ENCODE peak calls at places on chromosomes 7 and 10, in five cellular contexts. One of them, this sample, is unnamed.

GRCh38 chr7:112995091-112995824 is 91.4 kb downstream of the GPR85 start:
- DNase-seq in right atrium auricular region: no peak
- DNase-seq in HCT116: no peak
- DNase-seq in CD8-positive, alpha-beta memory T cell: no peak
- DNase-seq in breast epithelium: no peak
- DNase-seq in this sample: no peak

GRCh38 chr7:106246941-106247826 is 37.6 kb downstream of the NAMPT start:
- DNase-seq in right atrium auricular region: no peak
- DNase-seq in CD8-positive, alpha-beta memory T cell: no peak
- DNase-seq in breast epithelium: no peak
- DNase-seq in HCT116: no peak
- DNase-seq in this sample: no peak

GRCh38 chr10:43140414-43140813 is 2.2 kb downstream of the CSGALNACT2 start:
- DNase-seq in breast epithelium: no peak
- DNase-seq in HCT116: no peak
- DNase-seq in CD8-positive, alpha-beta memory T cell: peak; percentile 50
- DNase-seq in right atrium auricular region: no peak
- DNase-seq in this sample: peak; percentile 95

GRCh38 chr10:27433976-27434375 is 70.1 kb upstream of the RAB18 start:
- DNase-seq in breast epithelium: no peak
- DNase-seq in right atrium auricular region: no peak
- DNase-seq in HCT116: no peak
- DNase-seq in CD8-positive, alpha-beta memory T cell: no peak
- DNase-seq in this sample: no peak

GRCh38 chr7:102836206-102836938 is 76.4 kb upstream of the LRRC17 start:
- DNase-seq in HCT116: peak; percentile 24
- DNase-seq in CD8-positive, alpha-beta memory T cell: no peak
- DNase-seq in breast epithelium: no peak
- DNase-seq in right atrium auricular region: no peak
- DNase-seq in this sample: no peak

GRCh38 chr10:87094373-87095240 is at the start of the genes GLUD1 and SHLD2:
- DNase-seq in HCT116: peak; percentile 87
- DNase-seq in right atrium auricular region: peak; percentile 91
- DNase-seq in breast epithelium: peak; percentile 87
- DNase-seq in CD8-positive, alpha-beta memory T cell: peak; percentile 86
- DNase-seq in this sample: peak; percentile 48

GRCh38 chr7:55155351-55156117 is 136.7 kb downstream of the EGFR start:
- DNase-seq in HCT116: no peak
- DNase-seq in right atrium auricular region: no peak
- DNase-seq in CD8-positive, alpha-beta memory T cell: no peak
- DNase-seq in breast epithelium: no peak
- DNase-seq in this sample: no peak

GRCh38 chr10:31677198-31678138 is 251.2 kb downstream of the ARHGAP12 start:
- DNase-seq in right atrium auricular region: no peak
- DNase-seq in breast epithelium: no peak
- DNase-seq in HCT116: no peak
- DNase-seq in CD8-positive, alpha-beta memory T cell: no peak
- DNase-seq in this sample: no peak

GRCh38 chr10:122490786-122491680 is 29.7 kb downstream of the HTRA1 start:
- DNase-seq in right atrium auricular region: no peak
- DNase-seq in CD8-positive, alpha-beta memory T cell: peak; percentile 18
- DNase-seq in HCT116: no peak
- DNase-seq in breast epithelium: peak; percentile 92
- DNase-seq in this sample: peak; percentile 54

GRCh38 chr7:86257894-86258293 is 385.8 kb upstream of the GRM3 start:
- DNase-seq in breast epithelium: no peak
- DNase-seq in HCT116: no peak
- DNase-seq in CD8-positive, alpha-beta memory T cell: no peak
- DNase-seq in right atrium auricular region: no peak
- DNase-seq in this sample: no peak

GRCh38 chr7:9698375-9698774 is 1265.0 kb downstream of the NXPH1 start:
- DNase-seq in breast epithelium: no peak
- DNase-seq in HCT116: no peak
- DNase-seq in CD8-positive, alpha-beta memory T cell: no peak
- DNase-seq in right atrium auricular region: no peak
- DNase-seq in this sample: no peak

GRCh38 chr7:44432381-44432977 is 58.0 kb downstream of the NUDCD3 start:
- DNase-seq in right atrium auricular region: no peak
- DNase-seq in CD8-positive, alpha-beta memory T cell: no peak
- DNase-seq in breast epithelium: no peak
- DNase-seq in HCT116: no peak
- DNase-seq in this sample: no peak

GRCh38 chr10:64210211-64210610 is 689.0 kb downstream of the REEP3 start:
- DNase-seq in breast epithelium: no peak
- DNase-seq in right atrium auricular region: no peak
- DNase-seq in CD8-positive, alpha-beta memory T cell: no peak
- DNase-seq in HCT116: no peak
- DNase-seq in this sample: no peak

GRCh38 chr10:32971536-32972091 is 13.6 kb upstream of the ITGB1 start:
- DNase-seq in CD8-positive, alpha-beta memory T cell: no peak
- DNase-seq in breast epithelium: no peak
- DNase-seq in right atrium auricular region: no peak
- DNase-seq in HCT116: no peak
- DNase-seq in this sample: no peak

GRCh38 chr10:576130-576465 is 113.4 kb downstream of the DIP2C start:
- DNase-seq in HCT116: no peak
- DNase-seq in breast epithelium: no peak
- DNase-seq in right atrium auricular region: peak; percentile 67
- DNase-seq in CD8-positive, alpha-beta memory T cell: no peak
- DNase-seq in this sample: peak; percentile 22

GRCh38 chr10:35584946-35585345 is 20.2 kb upstream of the GJD4 start:
- DNase-seq in CD8-positive, alpha-beta memory T cell: no peak
- DNase-seq in right atrium auricular region: no peak
- DNase-seq in breast epithelium: no peak
- DNase-seq in HCT116: no peak
- DNase-seq in this sample: no peak

GRCh38 chr10:44383749-44384600 is 922 bp downstream of the CXCL12 start:
- DNase-seq in breast epithelium: no peak
- DNase-seq in HCT116: no peak
- DNase-seq in CD8-positive, alpha-beta memory T cell: no peak
- DNase-seq in right atrium auricular region: peak; percentile 58
- DNase-seq in this sample: no peak

DNA sequence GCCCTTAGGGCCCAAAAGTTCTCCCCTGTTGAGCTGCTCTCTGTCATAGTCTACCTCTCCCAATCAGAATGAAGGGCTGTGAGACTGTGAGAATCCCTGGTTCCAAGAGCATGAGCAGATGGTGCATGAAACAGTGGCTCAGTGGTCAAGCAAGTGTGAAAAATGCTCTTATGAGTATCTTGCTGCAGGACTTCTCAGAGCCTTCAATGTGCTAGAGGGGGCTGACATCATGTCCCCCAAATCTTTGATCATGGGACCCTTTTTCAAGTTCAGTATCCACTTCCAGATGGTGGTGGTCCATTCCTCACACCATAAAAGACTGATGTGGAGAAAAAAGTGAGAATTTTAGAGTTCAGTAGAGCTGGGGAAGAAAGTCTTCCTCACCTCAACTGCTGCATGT is 265.3 kb upstream of the HABP2 start:
- DNase-seq in CD8-positive, alpha-beta memory T cell: no peak
- DNase-seq in HCT116: no peak
- DNase-seq in right atrium auricular region: no peak
- DNase-seq in breast epithelium: no peak
- DNase-seq in this sample: no peak
- H3K27ac ChIP-seq in CD8-positive, alpha-beta memory T cell: no peak overlapping the region
- H3K27ac ChIP-seq in HCT116: no peak overlapping the region
- H3K27ac ChIP-seq in right atrium auricular region: no peak overlapping the region
- H3K27ac ChIP-seq in breast epithelium: no peak overlapping the region
- H3K27ac ChIP-seq in this sample: no peak overlapping the region

GRCh38 chr10:94622666-94623205 is 60.8 kb upstream of the CYP2C18 start:
- DNase-seq in CD8-positive, alpha-beta memory T cell: no peak
- DNase-seq in breast epithelium: no peak
- DNase-seq in HCT116: no peak
- DNase-seq in right atrium auricular region: no peak
- DNase-seq in this sample: no peak

GRCh38 chr10:94627511-94627910 is 56.0 kb upstream of the CYP2C18 start:
- DNase-seq in HCT116: no peak
- DNase-seq in right atrium auricular region: no peak
- DNase-seq in breast epithelium: no peak
- DNase-seq in CD8-positive, alpha-beta memory T cell: no peak
- DNase-seq in this sample: no peak

GRCh38 chr10:94623572-94623971 is 60.0 kb upstream of the CYP2C18 start:
- DNase-seq in breast epithelium: no peak
- DNase-seq in HCT116: no peak
- DNase-seq in CD8-positive, alpha-beta memory T cell: no peak
- DNase-seq in right atrium auricular region: no peak
- DNase-seq in this sample: no peak

GRCh38 chr10:94630017-94630688 is 53.4 kb upstream of the CYP2C18 start:
- DNase-seq in HCT116: peak; percentile 24
- DNase-seq in right atrium auricular region: no peak
- DNase-seq in CD8-positive, alpha-beta memory T cell: no peak
- DNase-seq in breast epithelium: no peak
- DNase-seq in this sample: no peak

DNA sequence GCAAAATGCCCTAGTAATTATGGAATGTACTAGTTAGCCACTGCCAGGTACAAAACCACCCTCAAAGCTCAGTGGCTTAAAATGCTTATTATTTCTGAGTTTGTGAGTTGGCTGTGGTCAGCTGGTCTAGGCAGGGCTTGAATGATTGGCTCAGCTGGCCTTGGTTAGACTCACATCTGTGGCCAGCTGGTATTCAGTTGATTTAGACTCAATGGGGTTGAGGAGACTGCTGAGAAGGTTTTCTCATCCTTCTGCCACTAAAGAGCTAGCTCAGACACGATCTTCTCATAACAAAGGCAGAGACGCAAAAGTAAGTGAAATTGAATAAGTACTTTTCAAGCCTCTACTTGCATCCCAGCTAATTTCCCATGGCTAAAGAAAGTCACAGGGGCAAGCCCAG is 57.1 kb upstream of the CYP2C18 start:
- DNase-seq in HCT116: no peak
- DNase-seq in CD8-positive, alpha-beta memory T cell: no peak
- DNase-seq in breast epithelium: no peak
- DNase-seq in right atrium auricular region: no peak
- DNase-seq in this sample: no peak
- H3K27ac ChIP-seq in HCT116: no peak overlapping the region
- H3K27ac ChIP-seq in CD8-positive, alpha-beta memory T cell: no peak overlapping the region
- H3K27ac ChIP-seq in breast epithelium: no peak overlapping the region
- H3K27ac ChIP-seq in right atrium auricular region: no peak overlapping the region
- H3K27ac ChIP-seq in this sample: no peak overlapping the region

GRCh38 chr10:72001026-72001380 is 36.8 kb downstream of the CHST3 start:
- DNase-seq in right atrium auricular region: no peak
- DNase-seq in breast epithelium: no peak
- DNase-seq in CD8-positive, alpha-beta memory T cell: no peak
- DNase-seq in HCT116: no peak
- DNase-seq in this sample: no peak

GRCh38 chr10:72006026-72006425 is 41.8 kb downstream of the CHST3 start:
- DNase-seq in CD8-positive, alpha-beta memory T cell: no peak
- DNase-seq in right atrium auricular region: no peak
- DNase-seq in HCT116: no peak
- DNase-seq in breast epithelium: no peak
- DNase-seq in this sample: no peak

GRCh38 chr10:72000073-72001025 is 36.2 kb downstream of the CHST3 start:
- DNase-seq in HCT116: no peak
- DNase-seq in CD8-positive, alpha-beta memory T cell: no peak
- DNase-seq in breast epithelium: no peak
- DNase-seq in right atrium auricular region: no peak
- DNase-seq in this sample: no peak

GRCh38 chr10:71999360-72000072 is 35.3 kb downstream of the CHST3 start:
- DNase-seq in breast epithelium: no peak
- DNase-seq in right atrium auricular region: peak; percentile 84
- DNase-seq in HCT116: no peak
- DNase-seq in CD8-positive, alpha-beta memory T cell: no peak
- DNase-seq in this sample: no peak

GRCh38 chr10:72002354-72003295 is 38.4 kb downstream of the CHST3 start:
- DNase-seq in breast epithelium: no peak
- DNase-seq in right atrium auricular region: no peak
- DNase-seq in CD8-positive, alpha-beta memory T cell: no peak
- DNase-seq in HCT116: no peak
- DNase-seq in this sample: no peak
- H3K27ac ChIP-seq in breast epithelium: peak overlapping the region; percentile 40
- H3K27ac ChIP-seq in right atrium auricular region: no peak overlapping the region
- H3K27ac ChIP-seq in CD8-positive, alpha-beta memory T cell: no peak overlapping the region
- H3K27ac ChIP-seq in HCT116: no peak overlapping the region
- H3K27ac ChIP-seq in this sample: no peak overlapping the region

GRCh38 chr10:3231951-3232730 is 59.6 kb upstream of the PITRM1 start:
- DNase-seq in right atrium auricular region: no peak
- DNase-seq in CD8-positive, alpha-beta memory T cell: no peak
- DNase-seq in breast epithelium: no peak
- DNase-seq in HCT116: no peak
- DNase-seq in this sample: no peak
- H3K27ac ChIP-seq in right atrium auricular region: no peak overlapping the region
- H3K27ac ChIP-seq in CD8-positive, alpha-beta memory T cell: no peak overlapping the region
- H3K27ac ChIP-seq in breast epithelium: no peak overlapping the region
- H3K27ac ChIP-seq in HCT116: no peak overlapping the region
- H3K27ac ChIP-seq in this sample: no peak overlapping the region

GRCh38 chr7:12942599-12942998 is 255.2 kb downstream of the ARL4A start:
- DNase-seq in HCT116: no peak
- DNase-seq in CD8-positive, alpha-beta memory T cell: no peak
- DNase-seq in breast epithelium: no peak
- DNase-seq in right atrium auricular region: no peak
- DNase-seq in this sample: no peak
- H3K27ac ChIP-seq in HCT116: no peak overlapping the region
- H3K27ac ChIP-seq in CD8-positive, alpha-beta memory T cell: no peak overlapping the region
- H3K27ac ChIP-seq in breast epithelium: peak overlapping the region; percentile 50
- H3K27ac ChIP-seq in right atrium auricular region: no peak overlapping the region
- H3K27ac ChIP-seq in this sample: peak overlapping the region; percentile 61

GRCh38 chr7:94962661-94963060 is 55.3 kb downstream of the PPP1R9A start:
- DNase-seq in right atrium auricular region: no peak
- DNase-seq in HCT116: no peak
- DNase-seq in CD8-positive, alpha-beta memory T cell: no peak
- DNase-seq in breast epithelium: no peak
- DNase-seq in this sample: no peak
- H3K27ac ChIP-seq in right atrium auricular region: no peak overlapping the region
- H3K27ac ChIP-seq in HCT116: no peak overlapping the region
- H3K27ac ChIP-seq in CD8-positive, alpha-beta memory T cell: no peak overlapping the region
- H3K27ac ChIP-seq in breast epithelium: no peak overlapping the region
- H3K27ac ChIP-seq in this sample: no peak overlapping the region

GRCh38 chr10:116826803-116827202 is 22.5 kb upstream of the ENO4 start:
- DNase-seq in right atrium auricular region: no peak
- DNase-seq in CD8-positive, alpha-beta memory T cell: no peak
- DNase-seq in HCT116: peak; percentile 12
- DNase-seq in breast epithelium: no peak
- DNase-seq in this sample: no peak
- H3K27ac ChIP-seq in right atrium auricular region: no peak overlapping the region
- H3K27ac ChIP-seq in CD8-positive, alpha-beta memory T cell: no peak overlapping the region
- H3K27ac ChIP-seq in HCT116: no peak overlapping the region
- H3K27ac ChIP-seq in breast epithelium: no peak overlapping the region
- H3K27ac ChIP-seq in this sample: no peak overlapping the region